ENCODE peak calls at places on chromosomes 4 and X, in eight cellular contexts. S, L, B, J, I, U, C and F are unnamed samples.

GRCh38 chr4:53586121-53586816 is 5.0 kb downstream of the LNX1 start:
- DNase-seq in S (peak), L (peak), B (no peak), J (no peak), I (no peak), U (no peak), C (peak), F (no peak)

GRCh38 chr4:123952530-123953274 is 556.1 kb downstream of the SPRY1 start:
- DNase-seq in S (no peak), L (peak), B (no peak), J (no peak), I (no peak), U (no peak), C (no peak), F (no peak)

GRCh38 chr4:184293552-184293951 is 75.9 kb upstream of the ENPP6 start:
- DNase-seq in S (no peak), L (peak), B (no peak), J (no peak), I (peak), U (peak), C (no peak), F (peak)

GRCh38 chr4:85939595-85939994 is 420.3 kb downstream of the MAPK10 start:
- DNase-seq in S (no peak), L (no peak), B (no peak), J (no peak), I (no peak), U (no peak), C (no peak), F (no peak)

GRCh38 chrX:90012395-90012794 is 90.7 kb downstream of the TGIF2LX start:
- DNase-seq in S (no peak), L (no peak), B (no peak), J (no peak), I (no peak), U (no peak), C (no peak), F (no peak)

GRCh38 chr4:174358823-174359222 is 75.1 kb downstream of the CEP44 start:
- DNase-seq in S (no peak), L (peak), B (no peak), J (no peak), I (no peak), U (no peak), C (no peak), F (no peak)

GRCh38 chr4:24560770-24561415 is 23.5 kb downstream of the DHX15 start:
- DNase-seq in S (no peak), L (no peak), B (no peak), J (no peak), I (no peak), U (no peak), C (peak), F (no peak)

GRCh38 chrX:111168314-111168713 is 72.3 kb downstream of the PAK3 start:
- DNase-seq in S (no peak), L (peak), B (no peak), J (no peak), I (no peak), U (no peak), C (peak), F (no peak)

GRCh38 chr4:130542953-130543352 is 1447.0 kb downstream of the C4orf33 start:
- DNase-seq in S (no peak), L (no peak), B (no peak), J (no peak), I (no peak), U (no peak), C (no peak), F (no peak)

GRCh38 chrX:49249071-49249470 is 13.8 kb downstream of the CCDC22 start:
- DNase-seq in S (no peak), L (no peak), B (no peak), J (no peak), I (no peak), U (no peak), C (no peak), F (no peak)

GRCh38 chrX:47796433-47796906 is 40.2 kb upstream of the ZNF81 start:
- DNase-seq in S (no peak), L (peak), B (no peak), J (no peak), I (no peak), U (no peak), C (no peak), F (no peak)

GRCh38 chr4:18075823-18076433 is 54.4 kb upstream of the LCORL start:
- DNase-seq in S (peak), L (peak), B (peak), J (no peak), I (peak), U (no peak), C (peak), F (no peak)

GRCh38 chr4:8641256-8641655 is 48.7 kb downstream of the CPZ start:
- DNase-seq in S (no peak), L (no peak), B (no peak), J (no peak), I (no peak), U (no peak), C (no peak), F (no peak)

GRCh38 chr4:186170966-186171365 is 20.4 kb upstream of the CYP4V2 start:
- DNase-seq in S (no peak), L (no peak), B (no peak), J (no peak), I (no peak), U (no peak), C (peak), F (no peak)

GRCh38 chr4:84089652-84090437 is 409.2 kb downstream of the NKX6-1 start:
- DNase-seq in S (no peak), L (no peak), B (no peak), J (no peak), I (no peak), U (no peak), C (no peak), F (no peak)

GRCh38 chr4:168274871-168275270 is 43.7 kb downstream of the DDX60 start:
- DNase-seq in S (no peak), L (no peak), B (no peak), J (no peak), I (no peak), U (no peak), C (no peak), F (no peak)

GRCh38 chr4:82711158-82711785 is 87.3 kb downstream of the SCD5 start:
- DNase-seq in S (no peak), L (no peak), B (no peak), J (no peak), I (no peak), U (no peak), C (no peak), F (no peak)

GRCh38 chrX:13159886-13160285 is 115.5 kb upstream of the FAM9C start:
- DNase-seq in S (no peak), L (no peak), B (no peak), J (no peak), I (no peak), U (no peak), C (no peak), F (no peak)

GRCh38 chr4:189367832-189368231 is 572.8 kb upstream of the FRG1 start:
- DNase-seq in S (no peak), L (no peak), B (no peak), J (no peak), I (no peak), U (no peak), C (no peak), F (no peak)
- H3K4me3 ChIP-seq in S (no peak), L (no peak), B (no peak), J (no peak), I (no peak), U (no peak), C (no peak), F (no peak)

DNA sequence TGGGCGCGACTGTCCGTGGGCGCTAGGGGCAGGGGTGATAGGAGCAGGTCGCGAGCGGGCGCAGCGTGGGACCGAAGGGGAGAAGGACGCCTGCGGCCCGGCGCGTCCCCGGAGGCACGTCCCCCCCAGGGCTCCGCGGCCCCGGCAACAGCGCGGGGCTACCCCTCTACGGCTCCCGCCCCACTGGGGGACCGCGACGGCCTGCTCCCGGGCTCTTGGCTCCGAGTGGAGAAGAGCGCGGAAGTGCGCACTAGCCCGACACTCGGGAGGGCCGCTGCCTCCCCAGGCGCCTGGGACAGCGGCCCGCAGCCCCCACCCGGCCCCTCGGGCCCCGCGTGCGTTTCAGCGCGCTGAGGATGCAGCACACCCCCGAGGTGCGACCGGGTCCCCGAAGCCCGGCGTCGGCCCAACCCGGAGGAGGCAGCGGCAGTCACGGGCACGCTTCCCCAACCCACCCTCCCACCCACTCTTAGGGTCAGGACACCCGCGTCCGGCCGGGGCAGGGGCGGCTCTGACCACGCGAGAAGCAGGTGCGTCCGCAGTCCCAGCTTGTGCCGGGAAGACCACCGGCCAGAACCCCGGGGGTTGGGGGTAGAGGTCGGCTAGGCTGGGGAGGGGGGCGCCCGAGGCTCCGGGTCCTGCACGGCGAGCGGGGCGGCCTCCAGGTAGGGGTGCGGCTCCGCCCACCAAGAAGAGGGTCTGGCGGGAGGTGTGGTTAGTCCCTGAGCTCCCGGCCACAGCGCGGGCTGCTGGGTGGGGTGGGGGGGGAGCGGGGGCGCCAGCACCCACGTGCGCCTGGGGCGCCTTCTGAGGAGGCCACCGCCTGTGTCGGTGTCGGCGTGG is 18.5 kb upstream of the NAT8L start:
- DNase-seq in S (no peak), L (no peak), B (peak), J (no peak), I (no peak), U (no peak), C (no peak), F (no peak)
- H3K4me3 ChIP-seq in S (peak), L (peak), B (no peak), J (peak), I (peak), U (no peak), C (peak), F (peak)

GRCh38 chr4:15531792-15532191 is 62.1 kb downstream of the CC2D2A start:
- DNase-seq in S (no peak), L (no peak), B (no peak), J (no peak), I (no peak), U (no peak), C (no peak), F (no peak)

GRCh38 chr4:15536552-15537499 is 67.1 kb downstream of the CC2D2A start:
- DNase-seq in S (no peak), L (no peak), B (no peak), J (no peak), I (no peak), U (no peak), C (no peak), F (no peak)

GRCh38 chr4:15533817-15534216 is 64.1 kb downstream of the CC2D2A start:
- DNase-seq in S (no peak), L (no peak), B (no peak), J (no peak), I (no peak), U (no peak), C (no peak), F (no peak)
- H3K4me3 ChIP-seq in S (no peak), L (no peak), B (no peak), J (no peak), I (no peak), U (no peak), C (no peak), F (no peak)

GRCh38 chrX:72304877-72305276 is 837 bp downstream of the CITED1 start:
- DNase-seq in S (no peak), L (no peak), B (no peak), J (peak), I (no peak), U (no peak), C (no peak), F (no peak)
- H3K4me3 ChIP-seq in S (peak), L (peak), B (no peak), J (peak), I (peak), U (no peak), C (peak), F (peak)

GRCh38 chrX:153600032-153600373 is 1.1 kb upstream of the CCNQ start:
- DNase-seq in S (no peak), L (peak), B (no peak), J (no peak), I (no peak), U (no peak), C (no peak), F (no peak)
- H3K4me3 ChIP-seq in S (peak), L (peak), B (peak), J (peak), I (peak), U (no peak), C (peak), F (peak)

GRCh38 chr4:42641696-42642095 is 15.2 kb downstream of the ATP8A1 start:
- DNase-seq in S (no peak), L (no peak), B (no peak), J (no peak), I (no peak), U (no peak), C (no peak), F (no peak)
- H3K4me3 ChIP-seq in S (no peak), L (no peak), B (no peak), J (no peak), I (no peak), U (no peak), C (no peak), F (no peak)

GRCh38 chr4:152885185-152885584 is 50.9 kb upstream of the FHDC1 start:
- DNase-seq in S (no peak), L (no peak), B (no peak), J (peak), I (no peak), U (no peak), C (no peak), F (no peak)
- H3K4me3 ChIP-seq in S (no peak), L (no peak), B (no peak), J (no peak), I (no peak), U (no peak), C (no peak), F (no peak)

DNA sequence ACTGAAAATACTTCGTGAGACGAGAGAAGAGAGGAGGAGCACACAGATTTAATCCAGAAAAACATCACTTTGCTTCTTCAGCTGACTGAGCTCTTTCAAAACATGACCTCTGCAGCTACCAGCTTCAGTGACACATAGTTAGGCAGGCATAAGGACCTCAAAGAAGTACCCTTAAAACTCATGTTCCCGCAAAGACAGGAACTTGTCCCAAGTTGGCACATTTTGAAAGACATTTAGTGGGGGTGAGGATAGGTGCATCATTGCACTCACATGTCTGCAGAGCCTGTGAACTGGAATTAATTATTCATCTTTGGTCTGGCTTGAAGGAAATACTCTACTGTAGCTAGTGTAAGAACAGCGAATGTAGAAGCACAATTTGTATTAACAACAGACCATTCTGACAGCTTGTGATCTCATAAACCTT is 221.8 kb downstream of the MGST2 start:
- DNase-seq in S (no peak), L (no peak), B (no peak), J (no peak), I (no peak), U (no peak), C (no peak), F (no peak)
- H3K4me3 ChIP-seq in S (peak), L (no peak), B (no peak), J (no peak), I (no peak), U (no peak), C (no peak), F (peak)